ENCODE peak calls at places on chromosomes 13 and 19, in nine cellular contexts. K, O, E, P, J, V, G, Y and H are unnamed samples.

GRCh38 chr13:31797154-31797775 is 57.9 kb downstream of the RXFP2 start:
- DNase-seq in K (peak; percentile 55), O (no peak), E (no peak), P (peak; percentile 29), J (no peak), V (no peak), G (no peak), Y (no peak), H (no peak)

GRCh38 chr13:43414111-43414510 is 372.7 kb downstream of the ENOX1 start:
- DNase-seq in K (no peak), O (no peak), E (no peak), P (no peak), J (no peak), V (no peak), G (no peak), Y (no peak), H (no peak)

GRCh38 chr13:85618514-85618913 is 180.7 kb downstream of the SLITRK6 start:
- DNase-seq in K (no peak), O (no peak), E (no peak), P (no peak), J (no peak), V (no peak), G (no peak), Y (no peak), H (no peak)

GRCh38 chr13:114099918-114100445 is 32.4 kb downstream of the RASA3 start:
- DNase-seq in K (peak; percentile 44), O (no peak), E (peak; percentile 22), P (no peak), J (no peak), V (no peak), G (no peak), Y (no peak), H (no peak)

GRCh38 chr13:87393358-87393757 is 277.8 kb upstream of the SLITRK5 start:
- DNase-seq in K (no peak), O (no peak), E (no peak), P (no peak), J (no peak), V (no peak), G (no peak), Y (no peak), H (no peak)

GRCh38 chr19:47275866-47276461 is 1.3 kb downstream of the INAFM1 start:
- DNase-seq in K (peak; percentile 57), O (no peak), E (peak; percentile 59), P (no peak), J (no peak), V (no peak), G (no peak), Y (no peak), H (no peak)

GRCh38 chr19:50478901-50479715 is 2.5 kb upstream of the GARIN5A start:
- DNase-seq in K (peak; percentile 44), O (no peak), E (no peak), P (peak; percentile 33), J (no peak), V (no peak), G (no peak), Y (no peak), H (no peak)

GRCh38 chr13:39401756-39402155 is 201.2 kb downstream of the LHFPL6 start:
- DNase-seq in K (no peak), O (no peak), E (no peak), P (no peak), J (no peak), V (no peak), G (no peak), Y (no peak), H (no peak)

GRCh38 chr13:23467048-23467931 is 33.8 kb upstream of the SACS start:
- DNase-seq in K (peak; percentile 43), O (no peak), E (no peak), P (peak; percentile 74), J (no peak), V (no peak), G (no peak), Y (no peak), H (no peak)

GRCh38 chr19:45790942-45791341 is 1.7 kb downstream of the DMWD start:
- DNase-seq in K (no peak), O (no peak), E (no peak), P (no peak), J (no peak), V (no peak), G (no peak), Y (no peak), H (no peak)

GRCh38 chr13:108566413-108567170 is 62.8 kb upstream of the MYO16 start:
- DNase-seq in K (no peak), O (no peak), E (no peak), P (no peak), J (no peak), V (no peak), G (no peak), Y (no peak), H (no peak)

GRCh38 chr13:42405665-42406390 is 133.9 kb downstream of the AKAP11 start:
- DNase-seq in K (peak; percentile 8), O (no peak), E (no peak), P (no peak), J (no peak), V (no peak), G (no peak), Y (no peak), H (no peak)

GRCh38 chr19:54231077-54231931 is 8.5 kb upstream of the LILRB3 start:
- DNase-seq in K (peak; percentile 73), O (peak; percentile 57), E (peak; percentile 88), P (peak; percentile 67), J (peak; percentile 69), V (peak; percentile 90), G (peak; percentile 89), Y (peak; percentile 88), H (peak; percentile 88)

GRCh38 chr13:42394361-42395065 is 122.6 kb downstream of the AKAP11 start:
- DNase-seq in K (no peak), O (no peak), E (no peak), P (no peak), J (no peak), V (no peak), G (no peak), Y (no peak), H (no peak)

GRCh38 chr13:51825165-51825592 is 19.8 kb downstream of the TMEM272 start:
- DNase-seq in K (no peak), O (no peak), E (no peak), P (no peak), J (no peak), V (no peak), G (no peak), Y (no peak), H (no peak)

GRCh38 chr19:30520735-30521479 is 148.7 kb downstream of the ZNF536 start:
- DNase-seq in K (no peak), O (no peak), E (no peak), P (no peak), J (no peak), V (no peak), G (no peak), Y (no peak), H (no peak)

GRCh38 chr19:34806976-34807860 is 34.2 kb upstream of the ZNF599 start:
- DNase-seq in K (no peak), O (peak; percentile 31), E (no peak), P (no peak), J (no peak), V (no peak), G (no peak), Y (no peak), H (no peak)

GRCh38 chr13:68996671-68997030 is 1111.0 kb upstream of the ATXN8OS start:
- DNase-seq in K (no peak), O (no peak), E (no peak), P (no peak), J (no peak), V (no peak), G (no peak), Y (no peak), H (no peak)

GRCh38 chr13:30224732-30225131 is 82.6 kb downstream of the KATNAL1 start:
- DNase-seq in K (peak; percentile 30), O (peak; percentile 5), E (no peak), P (no peak), J (no peak), V (no peak), G (no peak), Y (no peak), H (no peak)

GRCh38 chr13:113897161-113897560 is 33.3 kb upstream of the GAS6 start:
- DNase-seq in K (peak; percentile 98), O (peak; percentile 94), E (no peak), P (peak; percentile 16), J (no peak), V (no peak), G (no peak), Y (no peak), H (no peak)

GRCh38 chr19:47227347-47228167 is 3.4 kb downstream of the BBC3 start:
- DNase-seq in K (peak; percentile 94), O (peak; percentile 94), E (peak; percentile 95), P (peak; percentile 95), J (peak; percentile 11), V (peak; percentile 78), G (no peak), Y (peak; percentile 91), H (no peak)

GRCh38 chr13:110312669-110313031 is 5.6 kb downstream of the COL4A2 start:
- DNase-seq in K (peak; percentile 93), O (no peak), E (no peak), P (no peak), J (no peak), V (no peak), G (no peak), Y (no peak), H (no peak)

GRCh38 chr13:25415196-25415595 is 43.4 kb downstream of the ATP8A2 start:
- DNase-seq in K (no peak), O (no peak), E (no peak), P (no peak), J (no peak), V (no peak), G (no peak), Y (no peak), H (no peak)

GRCh38 chr13:95115525-95115924 is 185.7 kb downstream of the ABCC4 start:
- DNase-seq in K (no peak), O (no peak), E (peak; percentile 51), P (no peak), J (no peak), V (no peak), G (no peak), Y (peak; percentile 22), H (no peak)

GRCh38 chr13:80083516-80084085 is 257.3 kb downstream of the SPRY2 start:
- DNase-seq in K (peak; percentile 5), O (no peak), E (no peak), P (no peak), J (no peak), V (no peak), G (no peak), Y (no peak), H (no peak)

GRCh38 chr13:73765651-73766384 is 368.4 kb downstream of the KLF12 start:
- DNase-seq in K (peak; percentile 58), O (no peak), E (peak; percentile 63), P (peak; percentile 9), J (peak; percentile 76), V (peak; percentile 76), G (peak; percentile 53), Y (peak; percentile 91), H (peak; percentile 58)